ENCODE peak calls at places on chromosome 13, in ten cellular contexts. F, L, K, Z, E, U, B, P, R and C are unnamed samples.

GRCh38 chr13:99866781-99867180 is 104.8 kb downstream of the ZIC5 start:
- DNase-seq in F (no peak), L (no peak), K (no peak), Z (no peak), E (no peak), U (no peak), B (no peak), P (no peak), R (no peak), C (no peak)

GRCh38 chr13:91058066-91058465 is 289.4 kb upstream of the MIR17HG start:
- DNase-seq in F (no peak), L (no peak), K (no peak), Z (no peak), E (no peak), U (no peak), B (no peak), P (no peak), R (no peak), C (peak; percentile 24)

GRCh38 chr13:86946734-86947133 is 724.4 kb upstream of the SLITRK5 start:
- DNase-seq in F (no peak), L (no peak), K (no peak), Z (no peak), E (no peak), U (no peak), B (no peak), P (no peak), R (no peak), C (peak; percentile 36)

GRCh38 chr13:47437411-47437810 is 540.6 kb upstream of the HTR2A start:
- DNase-seq in F (no peak), L (no peak), K (no peak), Z (no peak), E (no peak), U (peak; percentile 88), B (no peak), P (no peak), R (no peak), C (no peak)

GRCh38 chr13:66887088-66887487 is 343.0 kb downstream of the PCDH9 start:
- DNase-seq in F (no peak), L (no peak), K (no peak), Z (no peak), E (no peak), U (peak; percentile 3), B (no peak), P (peak; percentile 20), R (peak; percentile 49), C (peak; percentile 89)

GRCh38 chr13:36302289-36302688 is 4.7 kb upstream of the CCDC169 start:
- DNase-seq in F (no peak), L (no peak), K (no peak), Z (no peak), E (no peak), U (no peak), B (no peak), P (no peak), R (no peak), C (no peak)

GRCh38 chr13:100530645-100531044 is 57.9 kb downstream of the GGACT start:
- DNase-seq in F (peak; percentile 58), L (no peak), K (no peak), Z (no peak), E (no peak), U (peak; percentile 31), B (no peak), P (peak; percentile 56), R (no peak), C (no peak)

GRCh38 chr13:40597735-40598365 is 68.6 kb downstream of the FOXO1 start:
- DNase-seq in F (no peak), L (no peak), K (no peak), Z (no peak), E (no peak), U (no peak), B (no peak), P (no peak), R (no peak), C (no peak)

GRCh38 chr13:42123600-42123999 is 75.2 kb downstream of the DGKH start:
- DNase-seq in F (no peak), L (no peak), K (no peak), Z (no peak), E (no peak), U (no peak), B (no peak), P (no peak), R (no peak), C (no peak)

GRCh38 chr13:73572824-73573223 is 514.0 kb downstream of the KLF5 start:
- DNase-seq in F (no peak), L (no peak), K (no peak), Z (no peak), E (no peak), U (no peak), B (no peak), P (no peak), R (no peak), C (no peak)

GRCh38 chr13:47310376-47310775 is 413.5 kb upstream of the HTR2A start:
- DNase-seq in F (no peak), L (no peak), K (no peak), Z (no peak), E (no peak), U (no peak), B (no peak), P (no peak), R (no peak), C (peak; percentile 4)

GRCh38 chr13:49844191-49844590 is 51.7 kb upstream of the KPNA3 start:
- DNase-seq in F (no peak), L (no peak), K (no peak), Z (no peak), E (no peak), U (no peak), B (no peak), P (no peak), R (no peak), C (no peak)

GRCh38 chr13:50075619-50076097 is 60.4 kb downstream of the KCNRG start:
- DNase-seq in F (no peak), L (no peak), K (no peak), Z (no peak), E (no peak), U (peak; percentile 36), B (no peak), P (no peak), R (peak; percentile 37), C (peak; percentile 66)

GRCh38 chr13:27005556-27005955 is 166.1 kb downstream of the USP12 start:
- DNase-seq in F (no peak), L (no peak), K (no peak), Z (no peak), E (no peak), U (no peak), B (no peak), P (peak; percentile 30), R (no peak), C (no peak)

GRCh38 chr13:107459430-107459829 is 755.9 kb downstream of the LIG4 start:
- DNase-seq in F (no peak), L (no peak), K (no peak), Z (no peak), E (no peak), U (no peak), B (no peak), P (no peak), R (no peak), C (no peak)

GRCh38 chr13:65292488-65292901 is 1937.6 kb downstream of the PCDH9 start:
- DNase-seq in F (no peak), L (no peak), K (no peak), Z (no peak), E (no peak), U (peak; percentile 84), B (no peak), P (peak; percentile 46), R (no peak), C (no peak)

GRCh38 chr13:98504371-98504963 is 72.4 kb downstream of the STK24 start:
- DNase-seq in F (no peak), L (peak; percentile 28), K (no peak), Z (no peak), E (no peak), U (no peak), B (no peak), P (no peak), R (no peak), C (no peak)

GRCh38 chr13:109576331-109576813 is 210.0 kb downstream of the IRS2 start:
- DNase-seq in F (no peak), L (no peak), K (no peak), Z (no peak), E (peak; percentile 43), U (no peak), B (no peak), P (no peak), R (no peak), C (no peak)

GRCh38 chr13:41780736-41781708 is 179.9 kb downstream of the VWA8 start:
- DNase-seq in F (no peak), L (no peak), K (no peak), Z (no peak), E (no peak), U (peak; percentile 96), B (no peak), P (no peak), R (no peak), C (no peak)

GRCh38 chr13:30877335-30877734 is 28.7 kb upstream of the MEDAG start:
- DNase-seq in F (no peak), L (no peak), K (no peak), Z (no peak), E (no peak), U (peak; percentile 88), B (no peak), P (no peak), R (no peak), C (no peak)

GRCh38 chr13:83153833-83154232 is 728.4 kb downstream of the SLITRK1 start:
- DNase-seq in F (no peak), L (no peak), K (no peak), Z (no peak), E (no peak), U (no peak), B (no peak), P (peak; percentile 66), R (no peak), C (no peak)

GRCh38 chr13:112447761-112448603 is 71.8 kb downstream of the SPACA7 start:
- DNase-seq in F (no peak), L (no peak), K (no peak), Z (no peak), E (peak; percentile 19), U (no peak), B (no peak), P (peak; percentile 22), R (no peak), C (no peak)

GRCh38 chr13:34719060-34719875 is 222.8 kb upstream of the NBEA start:
- DNase-seq in F (no peak), L (no peak), K (no peak), Z (no peak), E (no peak), U (no peak), B (no peak), P (peak; percentile 86), R (no peak), C (no peak)

GRCh38 chr13:32676242-32676641 is 90.0 kb downstream of the PDS5B start:
- DNase-seq in F (no peak), L (no peak), K (no peak), Z (no peak), E (no peak), U (peak; percentile 55), B (no peak), P (no peak), R (no peak), C (no peak)

GRCh38 chr13:36033035-36033434 is 98.1 kb downstream of the DCLK1 start:
- DNase-seq in F (no peak), L (no peak), K (no peak), Z (no peak), E (no peak), U (no peak), B (no peak), P (no peak), R (no peak), C (no peak)

GRCh38 chr13:46665630-46666482 is 112.9 kb downstream of the LRCH1 start:
- DNase-seq in F (no peak), L (no peak), K (no peak), Z (no peak), E (peak; percentile 53), U (peak; percentile 65), B (no peak), P (no peak), R (no peak), C (no peak)

GRCh38 chr13:95193509-95194230 is 107.6 kb downstream of the ABCC4 start:
- DNase-seq in F (no peak), L (no peak), K (no peak), Z (no peak), E (no peak), U (no peak), B (no peak), P (no peak), R (no peak), C (no peak)